ENCODE peak calls at places on chromosomes 4 and X, in six cellular contexts. T is AG04450; Y is naive thymus-derived CD4-positive, alpha-beta T cell; H is uterus; A is SK-N-SH; J is A549. N is an unnamed sample.

GRCh38 chrX:46589977-46590723 is 16.6 kb downstream of the CHST7 start:
- DNase-seq in T (no peak), J (peak), A (no peak), Y (no peak), H (no peak), N (no peak)

GRCh38 chr4:145339075-145339725 is 142.5 kb upstream of the SMAD1 start:
- DNase-seq in J (no peak), Y (no peak), T (no peak), A (no peak), H (no peak), N (no peak)

GRCh38 chr4:78937837-78938236 is 1.4 kb downstream of the PAQR3 start:
- DNase-seq in T (no peak), J (peak), A (no peak), Y (no peak), H (no peak), N (no peak)

GRCh38 chr4:84673475-84674230 is 90.7 kb downstream of the CDS1 start:
- DNase-seq in Y (no peak), H (no peak), J (peak), A (no peak), T (peak), N (no peak)

GRCh38 chr4:106329027-106329618 is 12.8 kb downstream of the AIMP1 start:
- DNase-seq in Y (no peak), H (no peak), A (peak), J (peak), T (peak), N (peak)

GRCh38 chrX:43949669-43950068 is 23.5 kb downstream of the NDP start:
- DNase-seq in J (peak), A (no peak), Y (no peak), T (no peak), H (no peak), N (no peak)

GRCh38 chrX:63466690-63467089 is 115.6 kb upstream of the SPIN4 start:
- DNase-seq in T (no peak), J (no peak), Y (no peak), A (no peak), H (no peak), N (no peak)

GRCh38 chrX:111352424-111352823 is 59.6 kb downstream of the DCX start:
- DNase-seq in H (peak), Y (no peak), T (no peak), J (peak), A (peak), N (no peak)

GRCh38 chr4:12507868-12508481 is 976.2 kb downstream of the RAB28 start:
- DNase-seq in T (no peak), A (no peak), H (no peak), Y (no peak), J (no peak), N (no peak)

GRCh38 chr4:156280726-156281125 is 327.1 kb upstream of the CTSO start:
- DNase-seq in T (no peak), H (no peak), J (no peak), A (no peak), Y (no peak), N (no peak)

GRCh38 chrX:3262906-3263305 is 83.5 kb downstream of the MXRA5 start:
- DNase-seq in T (peak), A (no peak), J (peak), Y (no peak), H (no peak), N (no peak)

GRCh38 chrX:113804293-113804692 is 779.6 kb upstream of the HTR2C start:
- DNase-seq in J (no peak), T (no peak), Y (no peak), H (no peak), A (no peak), N (no peak)

GRCh38 chrX:350534-351321 is 32.1 kb upstream of the GTPBP6 start:
- DNase-seq in J (no peak), H (no peak), Y (no peak), A (no peak), T (no peak), N (no peak)

GRCh38 chr4:85370400-85371032 is 104.4 kb upstream of the ARHGAP24 start:
- DNase-seq in T (no peak), H (no peak), Y (no peak), A (peak), J (peak), N (peak)

GRCh38 chr4:130183096-130183495 is 1087.1 kb downstream of the C4orf33 start:
- DNase-seq in T (no peak), A (no peak), Y (no peak), H (no peak), J (no peak), N (no peak)

GRCh38 chrX:68989865-68990606 is 161.2 kb downstream of the EFNB1 start:
- DNase-seq in A (peak), J (no peak), Y (no peak), H (peak), T (peak), N (no peak)

GRCh38 chr4:185256444-185256843 is 47.0 kb downstream of the SNX25 start:
- DNase-seq in J (peak), A (no peak), H (no peak), Y (no peak), T (no peak), N (no peak)
- H3K27ac ChIP-seq in J (no peak), A (peak), H (no peak), Y (peak), T (no peak), N (no peak)

GRCh38 chrX:12890467-12890866 is 16.0 kb upstream of the TLR8 start:
- DNase-seq in T (no peak), J (no peak), H (no peak), Y (no peak), A (no peak), N (no peak)
- H3K27ac ChIP-seq in T (no peak), J (no peak), H (no peak), Y (no peak), A (no peak), N (no peak)

DNA sequence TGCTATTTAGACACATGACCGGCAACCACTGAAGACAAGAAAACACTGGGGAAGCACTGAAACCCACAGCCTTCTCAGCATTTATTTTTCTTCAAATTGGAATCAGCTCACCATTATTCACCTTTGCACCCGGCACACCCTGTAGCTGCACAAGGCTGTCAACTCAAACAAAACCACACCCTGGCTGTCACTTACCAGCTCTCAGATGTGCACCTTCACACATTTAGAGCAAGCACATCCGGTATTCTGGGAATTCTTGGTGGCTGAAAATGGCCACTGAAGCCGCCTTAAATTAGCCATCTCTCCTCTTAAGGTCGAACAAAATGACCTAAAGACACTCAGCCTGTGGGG is 5.9 kb downstream of the ZFYVE28 start:
- DNase-seq in Y (peak), T (no peak), J (peak), A (no peak), H (no peak), N (no peak)
- H3K27ac ChIP-seq in Y (peak), T (no peak), J (peak), A (peak), H (peak), N (peak)

DNA sequence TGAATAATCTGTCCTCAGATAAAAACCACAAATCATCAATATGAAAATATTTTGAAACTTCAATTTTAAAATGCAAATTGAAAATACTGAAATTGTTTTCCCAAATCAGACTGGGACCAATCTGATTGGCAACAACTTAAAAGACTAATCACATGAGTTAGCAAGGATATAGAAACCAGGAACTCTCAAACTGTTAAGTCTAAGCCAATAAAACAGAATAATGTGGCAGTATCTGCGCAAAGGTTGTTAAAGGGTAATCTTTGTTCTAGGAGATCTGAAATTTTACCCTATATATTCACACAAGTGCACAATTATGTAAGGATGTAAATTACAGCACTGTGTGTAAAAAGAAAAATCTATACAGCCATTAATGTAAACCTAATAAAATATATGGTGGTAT is 29.7 kb downstream of the EIF4E start:
- DNase-seq in Y (no peak), A (no peak), T (no peak), H (no peak), J (no peak), N (no peak)
- H3K27ac ChIP-seq in Y (no peak), A (no peak), T (no peak), H (no peak), J (no peak), N (no peak)

DNA sequence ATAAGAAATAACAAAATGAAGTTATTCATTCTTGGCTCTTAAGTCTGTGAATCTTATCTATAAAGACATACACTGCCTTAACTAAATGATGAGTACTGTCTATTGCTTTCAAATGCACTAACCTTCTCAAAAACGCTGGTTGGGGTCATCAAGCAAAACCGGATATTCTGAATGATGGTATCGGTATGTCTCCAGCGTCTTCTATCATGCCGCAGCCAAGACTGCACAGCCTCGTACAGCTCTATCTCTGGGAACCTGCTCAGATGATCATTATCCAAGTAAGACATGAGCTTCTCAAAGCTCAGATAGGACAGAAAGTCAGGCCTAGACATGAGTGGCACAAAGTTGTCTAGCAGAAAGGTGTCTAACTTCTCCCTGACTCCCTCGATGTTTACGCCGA is 21.1 kb downstream of the KLHL15 start:
- DNase-seq in J (no peak), Y (no peak), A (no peak), T (no peak), H (no peak), N (no peak)
- H3K27ac ChIP-seq in J (no peak), Y (no peak), A (no peak), T (no peak), H (no peak), N (no peak)

GRCh38 chr4:152352215-152352614 is 183.7 kb downstream of the FBXW7 start:
- DNase-seq in A (no peak), J (no peak), H (no peak), T (no peak), Y (no peak), N (no peak)
- H3K27ac ChIP-seq in A (peak), J (peak), H (peak), T (peak), Y (no peak), N (peak)

GRCh38 chr4:94507708-94508107 is 56.0 kb downstream of the PDLIM5 start:
- DNase-seq in H (peak), Y (no peak), T (peak), J (peak), A (no peak), N (no peak)

GRCh38 chr4:94508841-94509240 is 57.1 kb downstream of the PDLIM5 start:
- DNase-seq in H (no peak), J (no peak), A (no peak), Y (no peak), T (no peak), N (no peak)

GRCh38 chr4:94506822-94507221 is 55.1 kb downstream of the PDLIM5 start:
- DNase-seq in H (no peak), J (no peak), Y (no peak), A (no peak), T (no peak), N (no peak)

GRCh38 chr4:94508256-94508655 is 56.5 kb downstream of the PDLIM5 start:
- DNase-seq in T (no peak), J (no peak), Y (no peak), A (no peak), H (no peak), N (no peak)

DNA sequence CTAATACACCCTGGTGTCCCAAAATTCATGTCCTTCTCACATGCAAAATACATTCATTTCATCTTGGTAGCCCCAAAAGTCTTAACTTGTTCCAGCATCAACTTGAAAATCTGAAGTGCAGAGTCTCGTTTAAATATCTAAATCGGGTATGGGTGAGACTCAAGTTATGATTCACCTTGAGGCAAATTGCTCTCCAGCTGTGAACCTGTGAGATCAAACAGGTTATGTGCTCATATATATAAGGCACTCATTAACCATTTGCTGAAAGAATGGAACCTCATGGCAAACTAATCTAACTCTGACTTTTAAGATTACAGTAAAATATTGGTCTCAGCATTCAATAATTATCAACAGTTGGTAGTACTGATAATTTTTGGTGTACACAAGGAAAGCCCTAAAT is 55.5 kb downstream of the PDLIM5 start:
- DNase-seq in A (no peak), T (no peak), H (no peak), J (peak), Y (no peak), N (no peak)
- H3K27ac ChIP-seq in A (peak), T (no peak), H (peak), J (peak), Y (no peak), N (no peak)

GRCh38 chr4:29047341-29048041 is 1672.7 kb upstream of the PCDH7 start:
- DNase-seq in Y (no peak), T (no peak), A (no peak), J (no peak), H (no peak), N (no peak)

GRCh38 chr4:29051381-29051965 is 1668.7 kb upstream of the PCDH7 start:
- DNase-seq in T (no peak), H (no peak), J (no peak), Y (no peak), A (no peak), N (no peak)

GRCh38 chr4:29046716-29047115 is 1673.5 kb upstream of the PCDH7 start:
- DNase-seq in T (peak), A (no peak), J (no peak), H (no peak), Y (no peak), N (no peak)

DNA sequence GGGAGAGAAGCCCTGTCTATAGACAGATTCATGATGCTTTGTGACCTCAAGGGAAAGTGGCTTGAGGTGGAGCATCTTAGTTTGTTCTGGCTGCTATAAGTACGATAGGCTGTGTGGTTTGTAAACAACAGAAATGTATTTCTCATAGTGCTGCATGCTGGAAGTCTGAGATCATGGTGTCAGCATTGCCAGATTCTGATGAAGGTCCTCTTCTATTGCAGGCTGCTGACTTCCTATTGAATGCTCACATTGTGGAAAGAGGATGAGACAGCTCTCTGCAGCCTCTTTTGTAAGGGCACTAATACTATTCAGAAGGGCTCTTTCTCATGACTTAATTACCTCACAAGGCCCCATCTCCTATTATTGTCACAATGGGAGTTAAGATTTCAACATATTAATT is 1674.0 kb upstream of the PCDH7 start:
- DNase-seq in J (no peak), T (no peak), H (no peak), A (no peak), Y (no peak), N (no peak)
- H3K27ac ChIP-seq in J (no peak), T (peak), H (no peak), A (peak), Y (no peak), N (no peak)

DNA sequence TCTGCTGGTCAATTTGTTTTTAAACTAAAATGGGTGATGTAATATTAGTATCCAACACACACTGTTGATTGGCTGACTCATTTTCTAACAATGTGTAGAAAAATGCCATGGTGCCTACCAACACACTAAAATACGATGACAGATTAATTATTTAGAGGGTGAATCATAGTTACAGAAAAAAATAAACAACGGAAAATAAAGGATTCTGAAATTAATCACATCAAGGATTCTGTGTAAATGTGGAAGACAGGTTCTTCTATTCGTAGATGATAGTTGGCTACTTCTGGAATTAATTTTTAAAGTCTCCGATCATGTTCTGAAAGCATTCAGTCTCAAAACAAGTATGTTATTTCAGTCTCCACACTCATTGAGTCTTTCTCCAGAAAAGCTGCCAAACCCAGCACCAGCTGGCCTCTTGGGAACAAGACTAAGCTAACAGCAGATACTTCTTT is 8.2 kb upstream of the IQCM start:
- DNase-seq in H (no peak), J (peak), A (no peak), T (peak), Y (no peak), N (no peak)
- H3K27ac ChIP-seq in H (no peak), J (no peak), A (no peak), T (no peak), Y (no peak), N (peak)